ENCODE peak calls at places on chromosomes 7 and 10, in six cellular contexts. X is prostate gland, J is pancreas, B is mammary epithelial cell, Q is thoracic aorta, O is B cell. F is an unnamed sample.

GRCh38 chr7:64947252-64948000 is 43.4 kb downstream of the ZNF117 start:
- DNase-seq in X (no peak), B (no peak), O (peak), J (peak), Q (no peak), F (peak)

GRCh38 chr10:87700031-87700796 is 40.5 kb downstream of the PAPSS2 start:
- DNase-seq in B (peak), Q (no peak), X (no peak), O (no peak), J (no peak), F (no peak)

GRCh38 chr7:975702-976473 is 539 bp upstream of the COX19 start:
- DNase-seq in O (no peak), Q (no peak), X (no peak), B (no peak), J (no peak), F (no peak)

GRCh38 chr10:128147669-128148068 is 21.4 kb upstream of the MKI67 start:
- DNase-seq in Q (no peak), X (no peak), O (no peak), B (peak), J (no peak), F (no peak)

GRCh38 chr7:64686493-64687184 is 20.7 kb downstream of the ZNF107 start:
- DNase-seq in J (no peak), B (peak), O (peak), Q (no peak), X (peak), F (no peak)

GRCh38 chr7:117041822-117042221 is 88.5 kb downstream of the ST7 start:
- DNase-seq in B (no peak), J (no peak), O (no peak), Q (no peak), X (no peak), F (no peak)

GRCh38 chr10:436911-437665 is 252.4 kb downstream of the DIP2C start:
- DNase-seq in X (no peak), O (no peak), Q (no peak), J (no peak), B (no peak), F (no peak)

GRCh38 chr7:151012921-151013347 is 11.4 kb downstream of the ATG9B start:
- DNase-seq in X (no peak), J (no peak), O (peak), B (no peak), Q (no peak), F (peak)

GRCh38 chr10:22825841-22826240 is 102.0 kb upstream of the ARMC3 start:
- DNase-seq in O (no peak), J (no peak), B (no peak), X (no peak), Q (no peak), F (no peak)

GRCh38 chr7:91280604-91281003 is 16.4 kb downstream of the FZD1 start:
- DNase-seq in X (no peak), B (no peak), O (no peak), Q (no peak), J (no peak), F (no peak)

GRCh38 chr7:3861941-3862340 is 560.9 kb downstream of the SDK1 start:
- DNase-seq in B (peak), O (peak), Q (no peak), X (no peak), J (no peak), F (no peak)

GRCh38 chr7:6630007-6630849 is 6.9 kb upstream of the ZNF316 start:
- DNase-seq in J (no peak), O (no peak), Q (no peak), X (no peak), B (no peak), F (no peak)

GRCh38 chr10:11765141-11765540 is 23.0 kb downstream of the ECHDC3 start:
- DNase-seq in B (no peak), J (no peak), Q (no peak), O (no peak), X (no peak), F (no peak)

GRCh38 chr10:91295346-91295745 is 74.9 kb downstream of the PCGF5 start:
- DNase-seq in B (no peak), X (no peak), Q (no peak), J (no peak), O (no peak), F (no peak)

GRCh38 chr10:77180104-77180503 is 457.5 kb downstream of the KCNMA1 start:
- DNase-seq in O (no peak), X (no peak), J (no peak), B (no peak), Q (no peak), F (no peak)

GRCh38 chr7:26367219-26367711 is 75.6 kb downstream of the SNX10 start:
- DNase-seq in B (no peak), X (no peak), O (no peak), Q (no peak), J (no peak), F (no peak)

GRCh38 chr7:129829677-129830631 is 122.8 kb downstream of the UBE2H start:
- DNase-seq in O (peak), J (no peak), B (peak), X (peak), Q (no peak), F (peak)

GRCh38 chr10:44466236-44466635 is 81.3 kb upstream of the CXCL12 start:
- DNase-seq in J (no peak), X (no peak), B (no peak), O (no peak), Q (no peak), F (no peak)
- TF ChIP-seq CTCF in J (no peak), X (no peak), B (no peak), O (no peak), Q (no peak), F (no peak)

GRCh38 chr7:27560706-27561235 is 101.9 kb downstream of the HIBADH start:
- DNase-seq in J (no peak), Q (no peak), B (peak), O (no peak), X (no peak), F (no peak)
- TF ChIP-seq CTCF in J (no peak), Q (no peak), B (peak), O (no peak), X (no peak), F (no peak)

GRCh38 chr10:43202657-43203490 is 64.0 kb downstream of the RASGEF1A start:
- DNase-seq in J (peak), O (peak), B (no peak), Q (no peak), X (no peak), F (peak)
- TF ChIP-seq CTCF in J (no peak), O (no peak), B (no peak), Q (no peak), X (no peak), F (no peak)

DNA sequence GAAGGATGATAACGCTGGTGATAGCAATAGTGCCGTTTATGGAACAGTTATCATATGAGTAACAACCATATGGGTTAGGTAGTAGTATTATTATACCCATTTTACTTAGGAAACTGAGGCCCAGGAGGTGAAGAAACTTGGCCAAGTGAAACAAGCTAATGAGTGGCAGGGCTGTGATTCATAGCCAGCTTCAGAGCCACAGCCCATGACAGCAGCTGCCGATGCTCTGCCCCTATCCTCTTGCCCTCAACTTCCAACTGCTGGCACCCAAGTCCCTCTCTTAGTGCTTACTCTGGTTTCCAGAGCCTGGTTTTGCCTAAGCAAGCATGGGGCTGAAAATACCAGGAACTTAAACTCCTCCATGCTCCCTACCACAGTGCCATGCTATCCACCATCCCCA is 12.3 kb downstream of the SH3PXD2A start:
- DNase-seq in J (no peak), B (no peak), Q (no peak), X (no peak), O (no peak), F (no peak)
- TF ChIP-seq CTCF in J (no peak), B (no peak), Q (no peak), X (no peak), O (no peak), F (no peak)

GRCh38 chr10:59706851-59707797 is 2.5 kb downstream of the SLC16A9 start:
- DNase-seq in B (no peak), J (no peak), O (no peak), Q (no peak), X (no peak), F (no peak)

GRCh38 chr10:59713196-59713821 is 3.7 kb upstream of the SLC16A9 start:
- DNase-seq in B (no peak), O (no peak), J (no peak), Q (no peak), X (no peak), F (no peak)

GRCh38 chr10:59711871-59712491 is 2.3 kb upstream of the SLC16A9 start:
- DNase-seq in O (no peak), J (no peak), Q (no peak), X (no peak), B (no peak), F (no peak)

GRCh38 chr10:59708816-59709471 is 706 bp downstream of the SLC16A9 start:
- DNase-seq in O (peak), Q (no peak), X (peak), B (peak), J (peak), F (peak)

DNA sequence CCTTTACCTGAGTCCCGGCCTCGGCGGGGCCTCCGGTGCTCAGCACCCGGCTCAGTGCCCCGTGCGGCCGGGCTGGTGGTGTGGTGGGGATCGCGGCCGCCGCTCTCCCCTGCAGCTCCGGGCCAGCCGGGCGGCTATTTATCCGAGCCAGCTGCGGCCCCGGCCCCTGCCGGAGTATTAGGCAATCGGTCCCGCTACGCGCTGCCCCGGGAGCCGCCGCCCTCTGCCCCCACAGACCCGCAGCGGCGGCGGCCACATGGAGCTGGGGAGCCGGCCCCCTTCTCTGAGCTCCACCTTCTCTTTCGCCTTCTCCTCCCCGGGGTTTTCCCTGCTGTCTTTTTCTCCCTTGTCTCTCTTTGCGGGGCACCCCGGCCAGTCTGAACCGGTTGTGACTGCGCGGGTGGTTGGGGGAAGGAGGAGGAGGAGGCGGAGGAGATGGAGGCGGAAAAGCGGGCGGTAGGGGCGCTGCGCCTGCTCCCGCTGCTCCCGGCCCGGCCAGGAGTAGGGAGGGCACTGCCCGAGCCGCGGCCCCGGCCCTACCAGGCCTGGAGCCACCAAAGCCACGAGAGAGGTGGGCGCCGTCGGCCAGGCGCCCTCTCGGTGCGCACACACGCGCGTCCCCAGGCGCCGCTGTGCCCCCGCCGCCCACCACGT is at the start of gene SLC16A9:
- DNase-seq in J (peak), B (peak), O (peak), Q (no peak), X (peak), F (peak)
- TF ChIP-seq CTCF in J (no peak), B (peak), O (no peak), Q (peak), X (peak), F (no peak)

GRCh38 chr7:56033671-56034432 is 17.4 kb downstream of the PSPH start:
- DNase-seq in J (peak), X (peak), O (peak), B (peak), Q (no peak), F (peak)
- TF ChIP-seq CTCF in J (peak), X (no peak), O (peak), B (peak), Q (peak), F (no peak)

GRCh38 chr10:27355918-27356573 is 115.4 kb upstream of the ACBD5 start:
- DNase-seq in J (no peak), B (no peak), Q (no peak), X (no peak), O (no peak), F (no peak)
- TF ChIP-seq CTCF in J (no peak), B (peak), Q (no peak), X (no peak), O (no peak), F (no peak)

GRCh38 chr10:48523820-48524758 is 80.8 kb downstream of the ARHGAP22 start:
- DNase-seq in B (no peak), Q (no peak), X (no peak), O (no peak), J (peak), F (peak)
- TF ChIP-seq CTCF in B (peak), Q (peak), X (no peak), O (no peak), J (no peak), F (peak)

F was measured in endothelial cell.